ENCODE peak calls at places on chromosomes 7 and 10, in five cellular contexts. One of them, this sample, is unnamed.

GRCh38 chr7:139479620-139480019 is 3.9 kb downstream of the KLRG2 start:
- DNase-seq in pancreas: no peak
- DNase-seq in neuronal stem cell: no peak
- DNase-seq in lower leg skin: no peak
- DNase-seq in GM12865: no peak
- DNase-seq in this sample: no peak

GRCh38 chr10:80196270-80196949 is 8.9 kb downstream of the ANXA11 start:
- DNase-seq in pancreas: peak; percentile 90
- DNase-seq in GM12865: peak; percentile 67
- DNase-seq in lower leg skin: no peak
- DNase-seq in neuronal stem cell: no peak
- DNase-seq in this sample: no peak

GRCh38 chr10:17476073-17476472 is 21.7 kb upstream of the ST8SIA6 start:
- DNase-seq in neuronal stem cell: no peak
- DNase-seq in lower leg skin: no peak
- DNase-seq in GM12865: peak; percentile 34
- DNase-seq in pancreas: no peak
- DNase-seq in this sample: no peak

GRCh38 chr10:94042001-94042813 is 48.5 kb downstream of the PLCE1 start:
- DNase-seq in lower leg skin: no peak
- DNase-seq in pancreas: no peak
- DNase-seq in neuronal stem cell: no peak
- DNase-seq in GM12865: peak; percentile 5
- DNase-seq in this sample: peak; percentile 25

GRCh38 chr7:95737828-95738505 is 34.4 kb upstream of the DYNC1I1 start:
- DNase-seq in pancreas: no peak
- DNase-seq in neuronal stem cell: no peak
- DNase-seq in lower leg skin: no peak
- DNase-seq in GM12865: no peak
- DNase-seq in this sample: no peak

GRCh38 chr10:71797533-71798307 is 24.4 kb upstream of the VSIR start:
- DNase-seq in GM12865: no peak
- DNase-seq in pancreas: no peak
- DNase-seq in lower leg skin: no peak
- DNase-seq in neuronal stem cell: no peak
- DNase-seq in this sample: no peak

GRCh38 chr10:13717936-13718772 is 131.4 kb downstream of the PRPF18 start:
- DNase-seq in lower leg skin: peak; percentile 76
- DNase-seq in pancreas: peak; percentile 81
- DNase-seq in GM12865: peak; percentile 57
- DNase-seq in neuronal stem cell: no peak
- DNase-seq in this sample: peak; percentile 78

GRCh38 chr7:136245327-136246004 is 268.3 kb upstream of the MTPN start:
- DNase-seq in lower leg skin: no peak
- DNase-seq in pancreas: no peak
- DNase-seq in neuronal stem cell: no peak
- DNase-seq in GM12865: no peak
- DNase-seq in this sample: no peak

GRCh38 chr7:142391191-142391992 is 133.5 kb upstream of the PRSS58 start:
- DNase-seq in lower leg skin: no peak
- DNase-seq in GM12865: peak; percentile 20
- DNase-seq in pancreas: peak; percentile 42
- DNase-seq in neuronal stem cell: peak; percentile 51
- DNase-seq in this sample: no peak

GRCh38 chr10:104332243-104333036 is 5.8 kb downstream of the ITPRIP start:
- DNase-seq in GM12865: no peak
- DNase-seq in pancreas: no peak
- DNase-seq in lower leg skin: no peak
- DNase-seq in neuronal stem cell: no peak
- DNase-seq in this sample: no peak

GRCh38 chr10:7388602-7389001 is 22.2 kb downstream of the SFMBT2 start:
- DNase-seq in GM12865: peak; percentile 25
- DNase-seq in lower leg skin: no peak
- DNase-seq in neuronal stem cell: no peak
- DNase-seq in pancreas: no peak
- DNase-seq in this sample: no peak

GRCh38 chr10:93752761-93753160 is 5.0 kb upstream of the LGI1 start:
- DNase-seq in lower leg skin: no peak
- DNase-seq in GM12865: no peak
- DNase-seq in pancreas: no peak
- DNase-seq in neuronal stem cell: no peak
- DNase-seq in this sample: peak; percentile 43

GRCh38 chr7:37999673-38000072 is 79.2 kb downstream of the EPDR1 start:
- DNase-seq in lower leg skin: no peak
- DNase-seq in neuronal stem cell: no peak
- DNase-seq in GM12865: no peak
- DNase-seq in pancreas: no peak
- DNase-seq in this sample: no peak
- H3K4me3 ChIP-seq in lower leg skin: no peak overlapping the region
- H3K4me3 ChIP-seq in neuronal stem cell: no peak overlapping the region
- H3K4me3 ChIP-seq in GM12865: no peak overlapping the region
- H3K4me3 ChIP-seq in pancreas: no peak overlapping the region
- H3K4me3 ChIP-seq in this sample: no peak overlapping the region

GRCh38 chr10:117468665-117469064 is 73.9 kb upstream of the EMX2 start:
- DNase-seq in pancreas: no peak
- DNase-seq in neuronal stem cell: no peak
- DNase-seq in lower leg skin: no peak
- DNase-seq in GM12865: no peak
- DNase-seq in this sample: no peak
- H3K4me3 ChIP-seq in pancreas: no peak overlapping the region
- H3K4me3 ChIP-seq in neuronal stem cell: no peak overlapping the region
- H3K4me3 ChIP-seq in lower leg skin: no peak overlapping the region
- H3K4me3 ChIP-seq in GM12865: no peak overlapping the region
- H3K4me3 ChIP-seq in this sample: no peak overlapping the region

GRCh38 chr7:100432053-100432452 is 2.4 kb downstream of the MEPCE start:
- DNase-seq in GM12865: no peak
- DNase-seq in pancreas: no peak
- DNase-seq in lower leg skin: no peak
- DNase-seq in neuronal stem cell: no peak
- DNase-seq in this sample: no peak
- H3K4me3 ChIP-seq in GM12865: no peak overlapping the region
- H3K4me3 ChIP-seq in pancreas: no peak overlapping the region
- H3K4me3 ChIP-seq in lower leg skin: no peak overlapping the region
- H3K4me3 ChIP-seq in neuronal stem cell: peak overlapping the region; percentile 7
- H3K4me3 ChIP-seq in this sample: peak overlapping the region; percentile 76

DNA sequence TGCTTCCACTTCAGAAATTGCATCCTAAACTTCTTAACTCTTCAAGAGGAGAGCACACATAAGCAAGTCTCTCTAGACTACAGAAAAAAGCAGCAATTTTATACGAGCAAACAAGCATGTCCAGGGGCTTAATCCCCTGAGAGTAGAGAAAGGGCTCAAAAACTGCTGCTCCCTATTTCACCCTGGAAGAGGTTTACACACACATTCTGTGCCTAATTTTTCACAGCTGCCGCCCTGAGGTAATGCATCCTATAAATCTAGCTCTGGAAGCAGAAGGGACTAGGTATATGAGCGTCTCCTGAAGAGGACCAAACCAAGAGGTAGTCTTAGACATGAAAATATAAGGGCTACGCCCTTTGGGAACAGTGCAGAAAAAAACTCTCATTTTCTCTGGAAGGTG is 73.1 kb downstream of the CRPPA start:
- DNase-seq in GM12865: no peak
- DNase-seq in lower leg skin: no peak
- DNase-seq in pancreas: no peak
- DNase-seq in neuronal stem cell: no peak
- DNase-seq in this sample: no peak
- H3K4me3 ChIP-seq in GM12865: no peak overlapping the region
- H3K4me3 ChIP-seq in lower leg skin: no peak overlapping the region
- H3K4me3 ChIP-seq in pancreas: no peak overlapping the region
- H3K4me3 ChIP-seq in neuronal stem cell: no peak overlapping the region
- H3K4me3 ChIP-seq in this sample: no peak overlapping the region

GRCh38 chr7:23347007-23347681 is 48.0 kb downstream of the MALSU1 start:
- DNase-seq in lower leg skin: no peak
- DNase-seq in GM12865: no peak
- DNase-seq in neuronal stem cell: no peak
- DNase-seq in pancreas: no peak
- DNase-seq in this sample: no peak

GRCh38 chr7:23347682-23348180 is 48.6 kb downstream of the MALSU1 start:
- DNase-seq in neuronal stem cell: no peak
- DNase-seq in pancreas: no peak
- DNase-seq in lower leg skin: no peak
- DNase-seq in GM12865: no peak
- DNase-seq in this sample: peak; percentile 81

GRCh38 chr7:23353172-23353571 is 54.0 kb downstream of the MALSU1 start:
- DNase-seq in neuronal stem cell: peak; percentile 23
- DNase-seq in GM12865: peak; percentile 78
- DNase-seq in pancreas: no peak
- DNase-seq in lower leg skin: no peak
- DNase-seq in this sample: no peak

GRCh38 chr7:23349484-23350157 is 50.5 kb downstream of the MALSU1 start:
- DNase-seq in pancreas: no peak
- DNase-seq in lower leg skin: no peak
- DNase-seq in neuronal stem cell: peak; percentile 43
- DNase-seq in GM12865: no peak
- DNase-seq in this sample: peak; percentile 63

DNA sequence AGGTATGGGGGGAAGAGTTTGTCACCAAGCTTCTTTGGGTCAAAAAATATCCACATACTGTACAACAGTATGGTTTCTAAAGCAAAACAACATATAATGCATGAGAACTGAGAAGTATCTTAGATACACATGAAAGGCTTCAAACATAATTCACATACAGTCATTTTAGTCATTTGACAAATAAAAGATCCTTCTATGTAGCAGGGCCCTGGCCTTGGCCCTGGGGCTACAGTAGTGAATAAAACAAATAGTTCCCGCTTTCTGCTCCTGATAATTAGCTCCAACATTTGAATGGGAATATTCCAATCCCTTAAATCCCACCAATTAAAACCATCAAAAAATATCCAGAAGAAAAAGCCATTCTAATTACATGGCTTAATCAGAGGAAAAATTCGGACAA is 51.3 kb downstream of the MALSU1 start:
- DNase-seq in neuronal stem cell: no peak
- DNase-seq in pancreas: no peak
- DNase-seq in lower leg skin: no peak
- DNase-seq in GM12865: no peak
- DNase-seq in this sample: no peak
- H3K4me3 ChIP-seq in neuronal stem cell: no peak overlapping the region
- H3K4me3 ChIP-seq in pancreas: no peak overlapping the region
- H3K4me3 ChIP-seq in lower leg skin: no peak overlapping the region
- H3K4me3 ChIP-seq in GM12865: no peak overlapping the region
- H3K4me3 ChIP-seq in this sample: no peak overlapping the region

This sample was measured in HFF-Myc.